ENCODE peak calls at places on chromosomes 2 and 18, in six cellular contexts. L, V, F, B, A and Z are unnamed samples.

GRCh38 chr2:88626171-88627054 is 851 bp downstream of the EIF2AK3 start:
- DNase-seq in A (peak; percentile 47), L (no peak), B (peak; percentile 68), V (no peak), F (peak; percentile 39), Z (no peak)

GRCh38 chr2:133241231-133241575 is 327.1 kb downstream of the NCKAP5 start:
- DNase-seq in A (no peak), L (no peak), B (no peak), F (no peak), V (no peak), Z (no peak)

GRCh38 chr2:115171751-115172150 is 729.3 kb downstream of the DPP10 start:
- DNase-seq in A (no peak), V (no peak), F (no peak), L (no peak), B (no peak), Z (no peak)

GRCh38 chr18:59459352-59460059 is 100.4 kb upstream of the LMAN1 start:
- DNase-seq in V (peak; percentile 16), L (peak; percentile 10), B (no peak), F (peak; percentile 28), A (peak; percentile 27), Z (no peak)

GRCh38 chr2:168210898-168211570 is 36.4 kb downstream of the STK39 start:
- DNase-seq in B (no peak), V (peak; percentile 88), A (no peak), F (peak; percentile 68), L (peak; percentile 94), Z (peak; percentile 47)

GRCh38 chr2:228654707-228655106 is 473.2 kb upstream of the SPHKAP start:
- DNase-seq in B (no peak), L (no peak), F (no peak), V (no peak), A (no peak), Z (no peak)

GRCh38 chr2:172726172-172726735 is 9.4 kb upstream of the RAPGEF4 start:
- DNase-seq in L (no peak), F (peak; percentile 31), V (peak; percentile 95), B (no peak), A (no peak), Z (no peak)

GRCh38 chr18:37577051-37577611 is 11.5 kb upstream of the CELF4 start:
- DNase-seq in F (no peak), A (no peak), B (peak; percentile 69), L (no peak), V (no peak), Z (no peak)

GRCh38 chr2:102439065-102439695 is 16.2 kb downstream of the IL18RAP start:
- DNase-seq in V (peak; percentile 10), B (no peak), A (no peak), L (no peak), F (no peak), Z (no peak)

GRCh38 chr2:111919794-111920608 is 21.6 kb downstream of the MERTK start:
- DNase-seq in B (no peak), V (peak; percentile 94), F (peak; percentile 89), A (no peak), L (no peak), Z (no peak)

GRCh38 chr18:66316708-66317107 is 287.2 kb downstream of the CDH19 start:
- DNase-seq in B (no peak), V (no peak), L (no peak), F (no peak), A (no peak), Z (no peak)

GRCh38 chr18:67794512-67794911 is 278.0 kb upstream of the DSEL start:
- DNase-seq in A (no peak), F (no peak), L (no peak), B (no peak), V (no peak), Z (no peak)

GRCh38 chr2:113242318-113242717 is 36.4 kb downstream of the PAX8 start:
- DNase-seq in A (no peak), V (no peak), B (no peak), L (no peak), F (no peak), Z (no peak)

GRCh38 chr2:236794558-236794957 is 224.9 kb downstream of the ACKR3 start:
- DNase-seq in L (no peak), B (no peak), V (no peak), F (no peak), A (no peak), Z (no peak)

GRCh38 chr2:222196159-222196558 is 102.6 kb downstream of the PAX3 start:
- DNase-seq in A (no peak), B (no peak), F (no peak), V (no peak), L (no peak), Z (no peak)
- TF ChIP-seq POLR2AphosphoS5 in A (no peak), B (no peak), F (no peak), V (no peak), L (no peak), Z (no peak)

GRCh38 chr2:86175866-86176265 is 19.4 kb downstream of the IMMT start:
- DNase-seq in V (no peak), B (no peak), F (no peak), L (no peak), A (no peak), Z (no peak)

GRCh38 chr2:86174445-86174844 is 20.8 kb downstream of the IMMT start:
- DNase-seq in L (no peak), A (no peak), F (no peak), B (no peak), V (no peak), Z (no peak)

GRCh38 chr2:86176583-86176982 is 18.7 kb downstream of the IMMT start:
- DNase-seq in A (no peak), B (no peak), F (no peak), L (no peak), V (no peak), Z (no peak)

GRCh38 chr2:86170449-86170848 is 24.8 kb downstream of the IMMT start:
- DNase-seq in B (no peak), F (no peak), A (no peak), V (no peak), L (no peak), Z (no peak)

DNA sequence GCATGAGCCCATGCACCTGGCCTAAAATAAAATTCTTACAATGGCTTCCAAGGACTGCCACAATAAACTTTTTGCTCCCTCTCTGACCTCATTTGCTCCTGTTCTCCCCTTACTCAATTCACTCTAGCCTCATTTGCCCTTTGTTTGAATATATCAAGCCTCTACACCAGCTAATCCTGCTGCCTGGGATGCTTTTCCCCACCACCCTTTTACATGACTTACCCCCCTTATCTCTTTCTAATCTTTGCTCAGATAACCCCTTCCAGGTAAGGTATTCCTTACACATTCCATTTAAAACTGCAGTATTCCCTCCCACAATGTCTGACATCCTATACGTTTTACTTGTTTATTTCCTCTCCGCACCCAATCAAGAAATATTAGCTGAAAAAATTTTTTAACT is 22.7 kb downstream of the IMMT start:
- DNase-seq in L (no peak), F (no peak), A (no peak), B (no peak), V (no peak), Z (no peak)
- TF ChIP-seq EZH2 in L (no peak), F (no peak), A (no peak), B (no peak), V (no peak), Z (no peak)

GRCh38 chr18:35642802-35643201 is 61.3 kb downstream of the GALNT1 start:
- DNase-seq in V (no peak), B (no peak), L (no peak), A (no peak), F (no peak), Z (no peak)
- H3K9me3 ChIP-seq in V (peaks cover 9% of the 10 kb centered on the region), B (peaks cover 4% of the 10 kb centered on the region), L (no peaks in the 10 kb centered on the region), A (no peaks in the 10 kb centered on the region), F (no peaks in the 10 kb centered on the region), Z (no peaks in the 10 kb centered on the region)

GRCh38 chr2:217064234-217065103 is 204.6 kb upstream of the TNP1 start:
- DNase-seq in B (no peak), L (no peak), A (no peak), F (no peak), V (no peak), Z (no peak)
- TF ChIP-seq POLR2AphosphoS5 in B (no peak), L (no peak), A (no peak), F (no peak), V (no peak), Z (no peak)

GRCh38 chr2:89767581-89768435 is 1076.3 kb downstream of the RPIA start:
- DNase-seq in F (no peak), B (no peak), V (no peak), L (no peak), A (no peak), Z (no peak)
- TF ChIP-seq EZH2 in F (no peak), B (no peak), V (peak; percentile 63), L (no peak), A (no peak), Z (peak; percentile 99)

DNA sequence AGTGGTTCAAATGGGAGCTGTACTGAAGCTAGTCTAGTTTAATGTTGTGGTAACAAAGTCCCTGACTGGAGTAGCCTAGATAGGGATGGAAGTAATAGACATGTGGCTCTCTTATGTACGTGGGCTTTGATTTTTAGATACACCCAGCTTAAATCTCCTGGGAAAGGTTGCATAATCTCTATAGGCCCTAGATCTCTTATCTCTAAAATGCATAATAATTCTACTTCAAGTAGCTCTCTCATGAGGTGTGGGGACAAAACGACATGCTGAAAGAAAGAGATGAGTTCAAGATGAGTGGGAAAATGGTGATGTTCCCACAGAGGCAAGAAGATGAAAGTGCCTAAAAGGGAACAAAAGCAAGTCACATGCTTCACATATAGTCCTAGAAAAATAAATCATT is 148.5 kb upstream of the ITGA4 start:
- DNase-seq in F (no peak), B (no peak), A (no peak), V (no peak), L (no peak), Z (no peak)
- H3K9me3 ChIP-seq in F (no peaks in the 10 kb centered on the region), B (no peaks in the 10 kb centered on the region), A (no peaks in the 10 kb centered on the region), V (no peaks in the 10 kb centered on the region), L (no peaks in the 10 kb centered on the region), Z (no peaks in the 10 kb centered on the region)